ENCODE peak calls at places on chromosomes 16 and 17, in eight cellular contexts. K is ascending aorta, D is GM23248, S is left ventricle myocardium inferior, E is A549, I is PC-3, Q is breast epithelium, T is fibroblast of lung. H is an unnamed sample. For H3K9me3, the result is how much of the 10 kb centered on the place peaks cover.

GRCh38 chr16:29653436-29653835 is 9.6 kb upstream of the SPN start:
- DNase-seq in K (no peak), D (no peak), S (no peak), E (no peak), I (no peak), Q (no peak), T (no peak), H (no peak)

GRCh38 chr17:42135664-42136653 is 13.4 kb downstream of the HSPB9 start:
- DNase-seq in K (no peak), D (peak), S (peak), E (peak), I (no peak), Q (no peak), T (peak), H (no peak)

GRCh38 chr16:56295739-56296527 is 104.6 kb downstream of the GNAO1 start:
- DNase-seq in K (no peak), D (no peak), S (no peak), E (no peak), I (no peak), Q (no peak), T (no peak), H (no peak)

GRCh38 chr16:88599825-88600538 is 29.8 kb downstream of the ZC3H18 start:
- DNase-seq in K (no peak), D (no peak), S (peak), E (no peak), I (no peak), Q (no peak), T (no peak), H (no peak)

GRCh38 chr17:77526728-77527355 is 386.1 kb downstream of the SEC14L1 start:
- DNase-seq in K (no peak), D (no peak), S (no peak), E (no peak), I (no peak), Q (no peak), T (no peak), H (no peak)

GRCh38 chr16:85028638-85029412 is 1.2 kb downstream of the KIAA0513 start:
- DNase-seq in K (peak), D (peak), S (no peak), E (no peak), I (peak), Q (no peak), T (peak), H (no peak)

GRCh38 chr16:88760424-88761142 is 24.4 kb downstream of the PIEZO1 start:
- DNase-seq in K (no peak), D (no peak), S (no peak), E (no peak), I (no peak), Q (peak), T (no peak), H (no peak)

GRCh38 chr17:57104461-57105175 is 19.6 kb downstream of the AKAP1 start:
- DNase-seq in K (no peak), D (peak), S (no peak), E (no peak), I (peak), Q (no peak), T (no peak), H (no peak)

GRCh38 chr16:84048306-84048705 is 5.7 kb upstream of the SLC38A8 start:
- DNase-seq in K (no peak), D (no peak), S (no peak), E (no peak), I (peak), Q (no peak), T (no peak), H (no peak)

GRCh38 chr16:67528222-67528869 is at the start of gene RIPOR1:
- DNase-seq in K (peak), D (peak), S (peak), E (peak), I (peak), Q (no peak), T (no peak), H (no peak)

GRCh38 chr17:56290486-56291118 is 137.3 kb downstream of the ANKFN1 start:
- DNase-seq in K (no peak), D (peak), S (no peak), E (no peak), I (no peak), Q (no peak), T (peak), H (no peak)

DNA sequence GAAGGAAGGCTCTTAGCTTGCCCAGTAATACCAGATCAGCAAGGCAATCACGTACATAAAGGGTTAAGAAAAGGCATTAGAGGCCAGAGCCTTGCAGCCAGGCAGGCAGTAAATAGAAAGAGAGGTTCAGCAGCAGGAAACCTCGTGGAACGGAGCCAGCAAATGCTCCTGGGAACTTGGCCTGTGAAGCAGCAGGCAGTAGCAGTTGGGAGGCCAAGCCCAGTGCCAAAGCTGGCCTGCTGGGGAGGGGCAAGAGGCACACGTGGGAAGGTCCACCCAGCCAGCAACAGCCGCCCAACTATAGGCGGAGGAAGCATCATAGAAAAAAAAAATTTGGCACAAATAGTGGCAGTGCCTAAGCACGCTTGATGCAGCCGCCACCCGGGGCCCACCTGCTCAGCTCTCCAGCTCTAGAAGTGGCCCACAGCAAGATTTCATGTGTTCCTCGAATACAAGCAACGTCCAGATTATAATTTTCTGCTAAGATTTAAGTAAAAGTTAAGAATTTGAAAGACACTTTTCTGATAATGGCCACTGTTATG is 2339.5 kb downstream of the TP53TG3F start:
- DNase-seq in K (no peak), D (no peak), S (peak), E (no peak), I (no peak), Q (no peak), T (no peak), H (no peak)
- H3K9me3 ChIP-seq in K (under half), D (under half), S (under half), E (under half), I (under half), Q (under half), T (under half), H (under half)

DNA sequence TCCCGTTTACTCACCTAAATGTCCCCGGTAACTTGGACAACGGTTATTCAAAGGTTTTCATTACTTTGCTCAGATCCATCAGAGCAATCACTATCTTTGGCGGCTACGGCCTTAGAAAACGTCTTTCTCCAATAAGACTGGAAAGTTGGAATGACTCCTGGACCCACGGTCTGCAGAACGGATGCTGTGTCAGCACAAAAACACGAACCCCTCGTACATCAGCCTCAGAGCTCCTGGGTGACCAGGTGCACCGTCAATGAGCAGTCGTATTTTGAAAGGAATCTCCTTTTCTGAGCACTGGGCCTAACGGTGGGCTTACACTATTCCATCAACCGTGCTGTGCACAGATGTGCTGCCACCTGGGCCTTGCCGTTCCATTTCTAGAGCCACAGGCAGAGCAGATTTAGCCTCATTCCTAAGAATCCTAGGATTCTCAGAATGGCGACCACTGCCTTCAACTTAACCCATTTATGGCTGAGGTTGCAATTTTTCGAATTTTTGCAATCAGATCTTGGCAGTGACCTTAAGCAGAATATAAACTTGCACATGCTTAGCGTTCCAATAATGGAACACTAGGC is 110.8 kb upstream of the ZNF750 start:
- DNase-seq in K (no peak), D (no peak), S (peak), E (no peak), I (no peak), Q (no peak), T (no peak), H (no peak)
- H3K9me3 ChIP-seq in K (under half), D (under half), S (half or more), E (half or more), I (under half), Q (under half), T (under half), H (under half)

GRCh38 chr16:79403534-79403933 is 197.0 kb downstream of the MAF start:
- DNase-seq in K (no peak), D (no peak), S (no peak), E (no peak), I (no peak), Q (no peak), T (no peak), H (no peak)

GRCh38 chr16:79401157-79401556 is 199.4 kb downstream of the MAF start:
- DNase-seq in K (no peak), D (no peak), S (no peak), E (no peak), I (no peak), Q (no peak), T (no peak), H (no peak)

GRCh38 chr16:79401782-79402181 is 198.8 kb downstream of the MAF start:
- DNase-seq in K (no peak), D (no peak), S (no peak), E (no peak), I (no peak), Q (no peak), T (no peak), H (no peak)

GRCh38 chr16:79402920-79403319 is 197.6 kb downstream of the MAF start:
- DNase-seq in K (no peak), D (no peak), S (no peak), E (no peak), I (no peak), Q (no peak), T (no peak), H (no peak)

DNA sequence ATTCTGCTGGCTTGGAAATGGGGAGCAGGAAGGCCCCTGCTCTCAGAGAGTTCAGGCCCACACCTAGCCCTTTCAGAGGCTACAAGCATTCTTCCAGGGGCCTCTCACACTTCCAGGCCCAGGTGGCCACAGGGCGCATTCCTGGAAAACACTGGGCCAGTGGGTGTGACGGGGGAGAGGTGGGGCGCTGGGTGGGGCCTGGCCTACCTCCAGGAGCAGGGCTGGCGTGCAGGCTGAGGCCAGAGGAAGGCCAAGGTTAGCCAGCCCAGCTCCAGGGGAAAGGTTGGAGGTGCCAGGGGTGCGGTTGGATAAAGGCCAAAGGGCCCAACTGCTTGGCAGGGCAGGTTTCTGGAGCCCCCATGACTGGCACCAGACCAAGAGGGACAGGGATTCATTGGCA is 198.2 kb downstream of the MAF start:
- DNase-seq in K (no peak), D (no peak), S (no peak), E (no peak), I (no peak), Q (no peak), T (no peak), H (no peak)
- H3K9me3 ChIP-seq in K (under half), D (under half), S (under half), E (under half), I (under half), Q (under half), T (under half), H (under half)

GRCh38 chr17:39823407-39824054 is 40.6 kb downstream of the IKZF3 start:
- DNase-seq in K (no peak), D (no peak), S (no peak), E (no peak), I (no peak), Q (no peak), T (no peak), H (no peak)
- H3K9me3 ChIP-seq in K (under half), D (under half), S (under half), E (under half), I (under half), Q (under half), T (under half), H (under half)

DNA sequence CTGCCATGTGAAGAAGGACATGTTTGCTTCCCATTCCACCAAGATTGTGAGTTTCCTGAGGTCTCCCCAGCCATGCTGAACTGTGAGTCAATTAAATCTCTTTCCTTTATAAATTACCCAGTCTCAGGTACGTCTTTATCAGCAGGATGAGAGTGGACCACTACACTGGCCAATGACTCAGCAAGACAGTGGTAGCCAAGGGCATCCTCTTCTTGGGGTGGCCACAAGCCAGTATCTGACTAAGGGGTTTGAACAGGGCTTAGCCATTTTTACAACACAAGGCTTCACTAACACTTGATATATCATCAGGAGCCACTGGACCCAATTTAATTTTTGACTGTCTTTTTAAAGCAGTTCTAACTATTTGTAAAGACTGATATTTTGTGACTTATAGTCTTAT is 21.1 kb upstream of the KRT24 start:
- DNase-seq in K (no peak), D (peak), S (no peak), E (no peak), I (peak), Q (no peak), T (no peak), H (no peak)
- H3K9me3 ChIP-seq in K (under half), D (under half), S (under half), E (under half), I (under half), Q (under half), T (under half), H (under half)

GRCh38 chr16:35753559-35754390 is 2294.4 kb downstream of the TP53TG3F start:
- DNase-seq in K (no peak), D (no peak), S (no peak), E (no peak), I (no peak), Q (no peak), T (no peak), H (no peak)
- H3K9me3 ChIP-seq in K (under half), D (under half), S (under half), E (under half), I (under half), Q (under half), T (under half), H (under half)

GRCh38 chr16:79752421-79752820 is 151.9 kb upstream of the MAF start:
- DNase-seq in K (no peak), D (no peak), S (no peak), E (no peak), I (no peak), Q (no peak), T (peak), H (no peak)
- H3K9me3 ChIP-seq in K (under half), D (under half), S (under half), E (under half), I (under half), Q (under half), T (under half), H (under half)

DNA sequence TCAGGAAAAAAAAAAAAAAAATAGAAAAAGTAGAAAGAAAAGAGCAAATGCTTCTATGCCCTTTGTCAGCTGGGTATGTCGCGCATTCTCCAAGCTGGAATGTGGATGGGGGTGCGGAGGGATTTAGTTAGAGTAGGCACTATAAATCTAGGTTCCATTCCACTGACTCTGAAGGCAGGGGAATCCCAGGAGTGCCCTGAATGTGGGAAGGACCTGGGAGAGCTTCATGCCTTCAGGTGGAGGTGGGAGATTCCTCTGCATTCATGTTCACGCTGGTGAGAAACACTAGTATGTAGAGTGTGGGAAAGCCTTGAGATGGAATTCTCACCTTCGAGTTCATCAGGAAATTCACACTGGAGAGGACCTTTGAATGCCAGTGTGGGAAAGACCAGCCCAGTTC is 12.4 kb downstream of the ZNF232 start:
- DNase-seq in K (no peak), D (no peak), S (no peak), E (no peak), I (no peak), Q (no peak), T (no peak), H (no peak)
- H3K9me3 ChIP-seq in K (under half), D (under half), S (under half), E (half or more), I (under half), Q (under half), T (under half), H (under half)

DNA sequence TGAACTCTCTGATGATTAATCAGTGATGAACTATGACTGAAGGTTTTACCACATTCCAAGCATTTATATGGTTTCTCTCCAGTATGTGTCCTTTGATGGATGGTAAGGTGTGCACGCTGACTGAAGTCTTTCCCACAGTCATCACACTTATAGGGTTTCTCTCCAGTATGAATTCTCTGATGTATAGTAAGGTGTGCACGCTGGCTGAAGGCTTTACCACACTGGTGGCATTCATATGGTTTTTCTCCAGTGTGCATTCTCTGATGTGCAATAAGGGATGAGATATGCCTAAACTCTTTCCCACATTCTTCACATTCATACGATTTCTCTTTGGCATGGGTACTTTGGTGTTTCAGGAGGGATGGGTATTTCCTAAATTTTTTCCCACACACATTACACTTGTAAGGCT is 16.4 kb downstream of the ZNF287 start:
- DNase-seq in K (no peak), D (no peak), S (no peak), E (no peak), I (no peak), Q (no peak), T (peak), H (no peak)
- H3K9me3 ChIP-seq in K (half or more), D (under half), S (half or more), E (half or more), I (half or more), Q (half or more), T (under half), H (half or more)